ENCODE peak calls at places on chromosomes 12 and 14, in four cellular contexts. One of them, this sample, is unnamed.

GRCh38 chr12:28025821-28026505 is 53.4 kb upstream of the PTHLH start:
- DNase-seq in GM12891: no peak
- DNase-seq in K562: no peak
- DNase-seq in GM12878: no peak
- DNase-seq in this sample: no peak

GRCh38 chr12:4961311-4961710 is 51.6 kb downstream of the KCNA1 start:
- DNase-seq in GM12891: no peak
- DNase-seq in K562: no peak
- DNase-seq in GM12878: no peak
- DNase-seq in this sample: no peak

GRCh38 chr14:30608533-30609006 is 13.5 kb upstream of the SCFD1 start:
- DNase-seq in GM12891: no peak
- DNase-seq in K562: no peak
- DNase-seq in GM12878: no peak
- DNase-seq in this sample: no peak

GRCh38 chr14:34365309-34365915 is 96.6 kb downstream of the SPTSSA start:
- DNase-seq in GM12891: no peak
- DNase-seq in K562: no peak
- DNase-seq in GM12878: no peak
- DNase-seq in this sample: no peak

GRCh38 chr12:40012709-40013108 is 93.2 kb downstream of the SLC2A13 start:
- DNase-seq in GM12891: no peak
- DNase-seq in K562: no peak
- DNase-seq in GM12878: no peak
- DNase-seq in this sample: no peak

GRCh38 chr12:5010130-5010529 is 33.5 kb upstream of the KCNA5 start:
- DNase-seq in GM12891: no peak
- DNase-seq in K562: no peak
- DNase-seq in GM12878: no peak
- DNase-seq in this sample: no peak

GRCh38 chr14:69331206-69331605 is 66.9 kb downstream of the ERH start:
- DNase-seq in GM12891: no peak
- DNase-seq in K562: no peak
- DNase-seq in GM12878: no peak
- DNase-seq in this sample: no peak

GRCh38 chr12:74365178-74365964 is 172.3 kb upstream of the ATXN7L3B start:
- DNase-seq in GM12891: no peak
- DNase-seq in K562: peak; percentile 61
- DNase-seq in GM12878: no peak
- DNase-seq in this sample: no peak

GRCh38 chr14:64423987-64424386 is 35.8 kb downstream of the MTHFD1 start:
- DNase-seq in GM12891: no peak
- DNase-seq in K562: no peak
- DNase-seq in GM12878: no peak
- DNase-seq in this sample: no peak

GRCh38 chr14:22491683-22492483 is 97.1 kb downstream of the DAD1 start:
- DNase-seq in GM12891: no peak
- DNase-seq in K562: no peak
- DNase-seq in GM12878: no peak
- DNase-seq in this sample: no peak

GRCh38 chr12:98645572-98646067 is 530 bp downstream of the APAF1 start:
- DNase-seq in GM12891: peak; percentile 14
- DNase-seq in K562: peak; percentile 52
- DNase-seq in GM12878: no peak
- DNase-seq in this sample: peak; percentile 28

GRCh38 chr12:92759634-92760268 is 57.0 kb downstream of the PLEKHG7 start:
- DNase-seq in GM12891: no peak
- DNase-seq in K562: peak; percentile 32
- DNase-seq in GM12878: no peak
- DNase-seq in this sample: peak; percentile 35

GRCh38 chr12:92756905-92757598 is 54.3 kb downstream of the PLEKHG7 start:
- DNase-seq in GM12891: no peak
- DNase-seq in K562: no peak
- DNase-seq in GM12878: no peak
- DNase-seq in this sample: no peak

GRCh38 chr12:92757599-92758121 is 54.9 kb downstream of the PLEKHG7 start:
- DNase-seq in GM12891: no peak
- DNase-seq in K562: no peak
- DNase-seq in GM12878: no peak
- DNase-seq in this sample: no peak

GRCh38 chr12:92753976-92754885 is 51.4 kb downstream of the PLEKHG7 start:
- DNase-seq in GM12891: no peak
- DNase-seq in K562: no peak
- DNase-seq in GM12878: no peak
- DNase-seq in this sample: no peak
- TF ChIP-seq SPI1 in GM12891: no peak
- TF ChIP-seq SPI1 in K562: no peak
- TF ChIP-seq SPI1 in GM12878: no peak
- TF ChIP-seq SPI1 in this sample: no peak

GRCh38 chr12:51348116-51348515 is 1.6 kb upstream of the CELA1 start:
- DNase-seq in GM12891: no peak
- DNase-seq in K562: no peak
- DNase-seq in GM12878: no peak
- DNase-seq in this sample: no peak

GRCh38 chr12:51349026-51349425 is 2.5 kb upstream of the CELA1 start:
- DNase-seq in GM12891: no peak
- DNase-seq in K562: no peak
- DNase-seq in GM12878: no peak
- DNase-seq in this sample: no peak

GRCh38 chr12:51357374-51358047 is 11.0 kb upstream of the CELA1 start:
- DNase-seq in GM12891: no peak
- DNase-seq in K562: no peak
- DNase-seq in GM12878: peak; percentile 64
- DNase-seq in this sample: no peak

GRCh38 chr12:51346581-51346980 is at the start of gene CELA1:
- DNase-seq in GM12891: no peak
- DNase-seq in K562: no peak
- DNase-seq in GM12878: no peak
- DNase-seq in this sample: no peak

DNA sequence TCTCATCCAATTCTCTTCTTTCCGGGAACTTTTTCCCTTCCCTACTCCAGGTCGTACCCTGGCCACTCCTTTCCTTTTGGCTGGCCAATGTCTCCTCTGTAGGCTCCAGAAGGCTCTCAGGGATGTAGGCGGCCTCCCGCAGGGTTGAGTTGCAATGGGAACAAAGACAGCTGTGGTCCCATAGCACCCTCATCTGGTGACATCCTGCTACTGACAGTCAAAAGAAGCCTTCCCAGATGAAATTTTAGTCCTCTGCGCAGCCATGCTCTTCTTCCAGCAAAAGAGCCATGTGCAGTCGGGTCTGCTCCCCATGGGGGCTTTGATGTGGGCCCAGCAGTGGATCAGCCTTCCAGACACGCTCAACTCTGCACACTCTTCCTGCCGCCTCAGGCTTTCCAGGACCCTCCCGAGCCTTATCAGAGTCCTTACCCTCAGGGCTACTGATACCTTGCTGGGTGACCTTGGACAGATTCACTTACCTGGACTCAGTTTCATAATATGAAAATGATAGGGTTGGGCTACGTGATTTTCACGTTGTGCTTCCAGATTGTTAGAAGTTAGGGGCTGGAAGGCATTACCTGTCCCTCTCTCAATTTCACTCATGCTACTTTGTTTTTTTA is 5.5 kb upstream of the CELA1 start:
- DNase-seq in GM12891: no peak
- DNase-seq in K562: peak; percentile 82
- DNase-seq in GM12878: no peak
- DNase-seq in this sample: no peak
- TF ChIP-seq SPI1 in GM12891: no peak
- TF ChIP-seq SPI1 in K562: no peak
- TF ChIP-seq SPI1 in GM12878: no peak
- TF ChIP-seq SPI1 in this sample: no peak

GRCh38 chr12:20101046-20101445 is 267.3 kb upstream of the PDE3A start:
- DNase-seq in GM12891: no peak
- DNase-seq in K562: no peak
- DNase-seq in GM12878: no peak
- DNase-seq in this sample: no peak
- TF ChIP-seq SPI1 in GM12891: no peak
- TF ChIP-seq SPI1 in K562: no peak
- TF ChIP-seq SPI1 in GM12878: no peak
- TF ChIP-seq SPI1 in this sample: no peak

DNA sequence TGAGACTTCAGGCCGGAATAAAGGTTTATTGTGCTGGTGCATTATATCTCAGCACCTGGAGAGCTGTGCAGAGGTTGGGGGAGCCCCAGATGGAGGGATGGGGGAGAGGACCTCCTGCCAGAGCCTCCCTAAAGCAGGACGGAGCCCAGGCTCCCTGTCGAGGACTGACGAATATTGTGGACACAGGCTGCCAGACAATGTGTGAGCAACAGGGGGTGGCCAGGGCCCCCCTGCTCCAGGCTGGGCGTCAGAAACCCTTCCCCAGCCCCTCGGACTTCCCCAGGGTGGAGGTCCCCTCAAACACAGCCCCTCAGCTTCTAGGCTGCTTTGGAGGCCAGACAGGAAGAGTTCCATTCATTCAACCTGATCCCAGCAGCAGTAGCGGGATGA is 8.0 kb downstream of the TMEM119 start:
- DNase-seq in GM12891: no peak
- DNase-seq in K562: no peak
- DNase-seq in GM12878: no peak
- DNase-seq in this sample: no peak
- TF ChIP-seq SPI1 in GM12891: no peak
- TF ChIP-seq SPI1 in K562: no peak
- TF ChIP-seq SPI1 in GM12878: no peak
- TF ChIP-seq SPI1 in this sample: no peak

GRCh38 chr12:13000616-13000934 is 510 bp upstream of the HEBP1 start:
- DNase-seq in GM12891: peak; percentile 43
- DNase-seq in K562: no peak
- DNase-seq in GM12878: no peak
- DNase-seq in this sample: no peak
- TF ChIP-seq SPI1 in GM12891: no peak
- TF ChIP-seq SPI1 in K562: no peak
- TF ChIP-seq SPI1 in GM12878: no peak
- TF ChIP-seq SPI1 in this sample: no peak